ENCODE peak calls at places on chromosomes 11 and 22, in four cellular contexts. R, N, B and Z are unnamed samples.

GRCh38 chr22:28014141-28015055 is 95.3 kb upstream of the PITPNB start:
- DNase-seq in R (no peak), N (no peak), B (no peak), Z (no peak)

GRCh38 chr11:113201055-113201818 is 113.1 kb upstream of the TTC12 start:
- DNase-seq in R (no peak), N (no peak), B (no peak), Z (no peak)

GRCh38 chr11:43937434-43938411 is 4.7 kb upstream of the C11orf96 start:
- DNase-seq in R (no peak), N (peak; percentile 81), B (peak; percentile 86), Z (peak; percentile 79)

GRCh38 chr11:35178067-35178805 is 39.3 kb downstream of the CD44 start:
- DNase-seq in R (no peak), N (no peak), B (no peak), Z (no peak)

GRCh38 chr22:28500005-28500404 is 179.6 kb downstream of the TTC28 start:
- DNase-seq in R (no peak), N (no peak), B (no peak), Z (no peak)

GRCh38 chr22:44340271-44341239 is 27.8 kb upstream of the SHISAL1 start:
- DNase-seq in R (no peak), N (no peak), B (no peak), Z (no peak)

GRCh38 chr11:3123316-3123715 is 41.8 kb downstream of the OSBPL5 start:
- DNase-seq in R (no peak), N (peak; percentile 45), B (no peak), Z (peak; percentile 22)

GRCh38 chr11:113874096-113874919 is 1.1 kb downstream of the USP28 start:
- DNase-seq in R (no peak), N (peak; percentile 8), B (peak; percentile 27), Z (peak; percentile 20)

GRCh38 chr11:57357310-57357709 is 19.2 kb downstream of the P2RX3 start:
- DNase-seq in R (no peak), N (no peak), B (no peak), Z (no peak)

GRCh38 chr11:5992604-5993251 is 5.9 kb upstream of the OR52L1 start:
- DNase-seq in R (no peak), N (peak; percentile 26), B (peak; percentile 18), Z (peak; percentile 23)

GRCh38 chr11:105577645-105578044 is 32.2 kb upstream of the GRIA4 start:
- DNase-seq in R (no peak), N (no peak), B (peak; percentile 68), Z (peak; percentile 32)

GRCh38 chr11:122202951-122203456 is 87.0 kb upstream of the BLID start:
- DNase-seq in R (peak; percentile 94), N (peak; percentile 78), B (peak; percentile 86), Z (peak; percentile 86)

GRCh38 chr22:37190262-37190780 is 2.3 kb upstream of the C1QTNF6 start:
- DNase-seq in R (no peak), N (no peak), B (no peak), Z (no peak)

GRCh38 chr22:17396531-17396930 is 27.3 kb downstream of the CECR2 start:
- DNase-seq in R (no peak), N (no peak), B (no peak), Z (no peak)

GRCh38 chr22:45504703-45505341 is 2.1 kb downstream of the FBLN1 start:
- DNase-seq in R (no peak), N (peak; percentile 50), B (peak; percentile 55), Z (peak; percentile 46)

GRCh38 chr11:121334973-121335711 is 42.6 kb downstream of the SC5D start:
- DNase-seq in R (no peak), N (peak; percentile 3), B (peak; percentile 40), Z (no peak)

GRCh38 chr22:37533995-37534394 is 14.8 kb upstream of the CARD10 start:
- DNase-seq in R (no peak), N (peak; percentile 82), B (peak; percentile 85), Z (peak; percentile 85)

GRCh38 chr11:58490827-58491226 is 17.1 kb downstream of the OR5B21 start:
- DNase-seq in R (no peak), N (no peak), B (no peak), Z (no peak)

GRCh38 chr11:71116435-71117040 is 135.8 kb downstream of the SHANK2 start:
- DNase-seq in R (no peak), N (no peak), B (no peak), Z (no peak)

GRCh38 chr22:23282089-23282501 is 101.8 kb downstream of the BCR start:
- DNase-seq in R (no peak), N (peak; percentile 80), B (peak; percentile 10), Z (peak; percentile 78)

GRCh38 chr11:61334434-61335354 is 1.7 kb downstream of the TKFC start:
- DNase-seq in R (no peak), N (no peak), B (peak; percentile 63), Z (peak; percentile 42)

GRCh38 chr11:72758690-72759389 is 6.6 kb upstream of the ARAP1 start:
- DNase-seq in R (no peak), N (peak; percentile 41), B (peak; percentile 98), Z (peak; percentile 93)

GRCh38 chr11:102473543-102473942 is 21.0 kb upstream of the TMEM123 start:
- DNase-seq in R (peak; percentile 47), N (no peak), B (no peak), Z (no peak)

GRCh38 chr11:118634435-118635236 is 27.2 kb downstream of the PHLDB1 start:
- DNase-seq in R (no peak), N (peak; percentile 46), B (peak; percentile 78), Z (peak; percentile 46)

GRCh38 chr11:14578551-14578956 is 58.4 kb upstream of the PSMA1 start:
- DNase-seq in R (no peak), N (peak; percentile 15), B (peak; percentile 89), Z (peak; percentile 91)

GRCh38 chr11:45165806-45166603 is 19.6 kb downstream of the PRDM11 start:
- DNase-seq in R (no peak), N (no peak), B (no peak), Z (no peak)

GRCh38 chr11:57276857-57277505 is 39.9 kb upstream of the APLNR start:
- DNase-seq in R (no peak), N (no peak), B (peak; percentile 47), Z (peak; percentile 60)

GRCh38 chr11:129798212-129798611 is 17.4 kb upstream of the TMEM45B start:
- DNase-seq in R (no peak), N (no peak), B (no peak), Z (no peak)

GRCh38 chr11:31881825-31882224 is 70.7 kb upstream of the PAX6 start:
- DNase-seq in R (no peak), N (no peak), B (no peak), Z (no peak)

GRCh38 chr11:31882951-31883392 is 71.8 kb upstream of the PAX6 start:
- DNase-seq in R (no peak), N (peak; percentile 3), B (no peak), Z (no peak)

GRCh38 chr11:31883435-31883834 is 72.3 kb upstream of the PAX6 start:
- DNase-seq in R (no peak), N (no peak), B (no peak), Z (no peak)

GRCh38 chr11:31884080-31884479 is 73.0 kb upstream of the PAX6 start:
- DNase-seq in R (no peak), N (no peak), B (no peak), Z (no peak)

GRCh38 chr11:31887180-31887579 is 76.1 kb upstream of the PAX6 start:
- DNase-seq in R (no peak), N (no peak), B (no peak), Z (no peak)
- TF ChIP-seq CTCF in R (no peak), N (no peak), B (peak; percentile 17), Z (no peak)

DNA sequence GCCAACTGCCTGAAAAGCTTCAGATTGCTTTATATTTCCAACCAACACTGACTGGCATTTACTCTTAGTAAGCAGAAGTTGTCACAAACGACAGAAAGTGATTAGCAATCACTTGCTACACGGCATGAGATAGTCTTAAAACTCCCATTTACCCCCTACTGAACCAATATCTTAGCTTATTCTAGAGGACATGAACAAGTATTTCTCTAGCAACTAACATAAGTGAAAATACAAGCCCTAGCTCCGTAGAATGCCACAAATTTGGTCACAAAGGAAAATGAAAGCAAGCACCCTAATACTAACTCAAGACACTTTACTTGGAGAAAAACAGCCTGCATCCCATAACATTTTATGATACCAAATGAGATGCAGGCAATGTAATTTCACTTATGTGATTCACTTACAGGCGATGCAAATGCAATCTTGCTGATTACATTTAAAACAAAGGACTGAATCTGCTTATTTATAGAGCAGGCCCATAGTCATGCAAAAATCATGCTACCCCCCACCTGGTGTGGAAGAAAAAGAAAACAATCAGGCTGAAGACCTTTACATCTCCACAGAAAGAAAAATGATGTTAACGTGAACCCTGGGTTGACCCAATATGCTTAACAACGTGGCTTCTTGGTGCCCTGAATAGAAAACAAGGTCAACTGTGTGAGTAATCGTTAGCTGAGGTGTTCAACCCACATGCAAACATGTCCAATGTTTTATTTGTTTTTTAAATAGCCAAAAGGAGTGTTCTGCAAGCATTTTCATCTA is 25.6 kb downstream of the MPPED2 start:
- DNase-seq in R (no peak), N (no peak), B (peak; percentile 2), Z (no peak)
- H3K4me3 ChIP-seq in R (peak overlapping the region; percentile 28), N (no peak overlapping the region), B (no peak overlapping the region), Z (no peak overlapping the region)

GRCh38 chr11:93648168-93648567 is 13.3 kb upstream of the CEP295 start:
- DNase-seq in R (no peak), N (peak; percentile 27), B (peak; percentile 72), Z (peak; percentile 37)
- TF ChIP-seq CTCF in R (no peak), N (peak; percentile 47), B (peak; percentile 69), Z (peak; percentile 33)

GRCh38 chr11:64888761-64889511 is 10.5 kb upstream of the EHD1 start:
- DNase-seq in R (no peak), N (no peak), B (no peak), Z (no peak)
- H3K4me3 ChIP-seq in R (no peak overlapping the region), N (no peak overlapping the region), B (no peak overlapping the region), Z (no peak overlapping the region)

GRCh38 chr22:31104869-31105268 is 2.5 kb downstream of the SELENOM start:
- DNase-seq in R (no peak), N (no peak), B (no peak), Z (peak; percentile 14)
- TF ChIP-seq CTCF in R (peak; percentile 66), N (peak; percentile 26), B (peak; percentile 51), Z (no peak)

GRCh38 chr11:76798202-76798581 is 15.0 kb downstream of the TSKU start:
- DNase-seq in R (peak; percentile 86), N (no peak), B (no peak), Z (no peak)

GRCh38 chr11:76800466-76801200 is 17.5 kb downstream of the TSKU start:
- DNase-seq in R (peak; percentile 84), N (no peak), B (no peak), Z (no peak)

GRCh38 chr11:76797341-76798201 is 14.4 kb downstream of the TSKU start:
- DNase-seq in R (peak; percentile 86), N (no peak), B (no peak), Z (no peak)

GRCh38 chr11:76799061-76799804 is 16.1 kb downstream of the TSKU start:
- DNase-seq in R (peak; percentile 96), N (peak; percentile 58), B (peak; percentile 75), Z (peak; percentile 86)

GRCh38 chr11:76798656-76799055 is 15.5 kb downstream of the TSKU start:
- DNase-seq in R (peak; percentile 90), N (no peak), B (no peak), Z (no peak)
- H3K4me3 ChIP-seq in R (peak overlapping the region; percentile 53), N (no peak overlapping the region), B (no peak overlapping the region), Z (no peak overlapping the region)

GRCh38 chr11:126485021-126485781 is 129.7 kb downstream of the ST3GAL4 start:
- DNase-seq in R (no peak), N (peak; percentile 78), B (peak; percentile 49), Z (peak; percentile 27)
- TF ChIP-seq CTCF in R (no peak), N (peak; percentile 33), B (peak; percentile 26), Z (no peak)

GRCh38 chr11:34174411-34175041 is 69.1 kb downstream of the NAT10 start:
- DNase-seq in R (peak; percentile 94), N (peak; percentile 57), B (peak; percentile 74), Z (peak; percentile 74)
- H3K4me3 ChIP-seq in R (peak overlapping the region; percentile 54), N (peak overlapping the region; percentile 43), B (peak overlapping the region; percentile 25), Z (peak overlapping the region; percentile 21)